ENCODE peak calls at places on chromosome 19, in five cellular contexts. G is brain pericyte; X is stimulated activated CD8-positive, alpha-beta memory T cell treated with anti-CD3 and anti-CD28 coated beads, Interleukin-7, amount 100 ng/mL, for 1 hour; I is AG04450; J is stimulated activated naive CD4-positive, alpha-beta T cell. O is an unnamed sample.

GRCh38 chr19:18551631-18552030 is 6.0 kb upstream of the KXD1 start:
- DNase-seq in I (no peak), G (no peak), J (no peak), X (no peak), O (no peak)

GRCh38 chr19:7815325-7815724 is 14.7 kb upstream of the EVI5L start:
- DNase-seq in G (no peak), X (no peak), J (peak), I (no peak), O (no peak)

GRCh38 chr19:29609636-29610035 is 3.6 kb downstream of the POP4 start:
- DNase-seq in G (no peak), X (no peak), I (no peak), J (no peak), O (no peak)

GRCh38 chr19:50817941-50818858 is 5.4 kb downstream of the KLK1 start:
- DNase-seq in J (no peak), G (no peak), I (no peak), X (peak), O (peak)

GRCh38 chr19:17797397-17798201 is 2.7 kb downstream of the B3GNT3 start:
- DNase-seq in X (no peak), J (no peak), G (no peak), I (no peak), O (no peak)

GRCh38 chr19:37876047-37876446 is 30.3 kb downstream of the WDR87 start:
- DNase-seq in I (no peak), X (no peak), G (no peak), J (no peak), O (no peak)

GRCh38 chr19:3982701-3983541 is 2.3 kb downstream of the EEF2 start:
- DNase-seq in X (no peak), G (no peak), J (no peak), I (no peak), O (no peak)

GRCh38 chr19:35389192-35389861 is 18.5 kb downstream of the GPR42 start:
- DNase-seq in G (no peak), X (no peak), I (no peak), J (no peak), O (no peak)

GRCh38 chr19:38879400-38879751 is 1.3 kb upstream of the RINL start:
- DNase-seq in J (no peak), I (no peak), X (no peak), G (no peak), O (no peak)

GRCh38 chr19:58409010-58409790 is 751 bp downstream of the ZNF584 start:
- DNase-seq in J (no peak), X (no peak), G (no peak), I (no peak), O (no peak)

GRCh38 chr19:31331536-31331935 is 17.7 kb downstream of the TSHZ3 start:
- DNase-seq in J (no peak), X (no peak), G (no peak), I (no peak), O (no peak)

GRCh38 chr19:46678110-46678732 is 17.2 kb upstream of the DACT3 start:
- DNase-seq in J (peak), X (peak), I (no peak), G (no peak), O (peak)

GRCh38 chr19:32367948-32368536 is 22.6 kb downstream of the ZNF507 start:
- DNase-seq in I (no peak), G (no peak), X (no peak), J (no peak), O (no peak)

GRCh38 chr19:17645339-17645963 is 42.7 kb downstream of the UNC13A start:
- DNase-seq in J (no peak), G (no peak), I (no peak), X (no peak), O (no peak)

GRCh38 chr19:18300930-18301717 is 19.7 kb upstream of the JUND start:
- DNase-seq in J (no peak), G (no peak), I (no peak), X (no peak), O (no peak)

GRCh38 chr19:4456843-4457653 is 546 bp downstream of the UBXN6 start:
- DNase-seq in J (no peak), I (no peak), X (peak), G (peak), O (peak)

GRCh38 chr19:35439921-35440320 is 8.1 kb upstream of the FFAR2 start:
- DNase-seq in G (no peak), J (no peak), I (no peak), X (no peak), O (no peak)

GRCh38 chr19:39156230-39156890 is 30.8 kb downstream of the PAK4 start:
- DNase-seq in J (no peak), G (no peak), X (no peak), I (no peak), O (no peak)

GRCh38 chr19:29239220-29239776 is 26.3 kb upstream of the UQCRFS1 start:
- DNase-seq in X (no peak), G (no peak), I (no peak), J (no peak), O (no peak)

GRCh38 chr19:48511800-48512503 is at the start of gene LMTK3:
- DNase-seq in J (peak), I (no peak), X (peak), G (no peak), O (peak)

GRCh38 chr19:35216833-35217707 is 11.5 kb downstream of the FAM187B start:
- DNase-seq in I (no peak), J (peak), G (no peak), X (no peak), O (no peak)

O was measured in germinal center.